ENCODE peak calls at places on chromosomes 7 and 10, in five cellular contexts. K is HCT116; X is endothelial cell; G is stimulated activated CD4-positive, alpha-beta T cell treated with anti-CD3 and anti-CD28 coated beads, Interleukin-12 subunit alpha, Interleukin-12 subunit beta, amount 100 ng/mL, for 4 hours; J is CD4-positive, alpha-beta T cell. T is an unnamed sample.

GRCh38 chr10:46020871-46021553 is 9.4 kb downstream of the NCOA4 start:
- DNase-seq in X (no peak), J (no peak), G (no peak), K (no peak), T (no peak)

GRCh38 chr10:28928484-28928883 is 251.2 kb downstream of the BAMBI start:
- DNase-seq in G (no peak), J (no peak), K (peak; percentile 6), X (no peak), T (no peak)

GRCh38 chr10:125263551-125263950 is 103.2 kb upstream of the CTBP2 start:
- DNase-seq in G (no peak), K (peak; percentile 85), J (no peak), X (no peak), T (no peak)

GRCh38 chr10:96919785-96920425 is 87.8 kb downstream of the LCOR start:
- DNase-seq in G (no peak), J (no peak), K (no peak), X (no peak), T (peak; percentile 46)

GRCh38 chr10:57661206-57661605 is 606.5 kb downstream of the IPMK start:
- DNase-seq in J (no peak), G (no peak), K (no peak), X (no peak), T (no peak)

GRCh38 chr10:5629789-5630436 is 36.5 kb downstream of the ASB13 start:
- DNase-seq in G (peak; percentile 85), J (peak; percentile 79), X (peak; percentile 91), K (peak; percentile 61), T (peak; percentile 89)

GRCh38 chr10:68550747-68551411 is 9.3 kb upstream of the TET1 start:
- DNase-seq in K (peak; percentile 81), G (no peak), J (no peak), X (peak; percentile 58), T (peak; percentile 77)

GRCh38 chr10:50554995-50555568 is 68.7 kb downstream of the SGMS1 start:
- DNase-seq in X (no peak), J (no peak), G (no peak), K (no peak), T (peak; percentile 80)

GRCh38 chr10:21194510-21194993 is 297.4 kb upstream of the NEBL start:
- DNase-seq in X (no peak), J (no peak), G (no peak), K (peak; percentile 38), T (peak; percentile 70)

GRCh38 chr7:90816511-90817142 is 220.5 kb downstream of the CDK14 start:
- DNase-seq in X (no peak), J (no peak), K (peak; percentile 64), G (no peak), T (no peak)

GRCh38 chr7:27689045-27689877 is 26.6 kb upstream of the HIBADH start:
- DNase-seq in K (no peak), J (no peak), X (peak; percentile 16), G (no peak), T (peak; percentile 68)

GRCh38 chr10:26491934-26492333 is 53.8 kb downstream of the APBB1IP start:
- DNase-seq in X (no peak), K (no peak), J (no peak), G (no peak), T (peak; percentile 56)

GRCh38 chr7:27148776-27149641 is 1.4 kb upstream of the HOXA6 start:
- DNase-seq in X (no peak), K (no peak), G (no peak), J (no peak), T (no peak)

GRCh38 chr7:106959753-106960152 is 84.8 kb upstream of the PRKAR2B start:
- DNase-seq in K (no peak), G (no peak), J (no peak), X (peak; percentile 45), T (no peak)

GRCh38 chr10:93080350-93081046 is 6.8 kb downstream of the CYP26A1 start:
- DNase-seq in K (peak; percentile 18), J (peak; percentile 37), X (peak; percentile 70), G (peak; percentile 44), T (peak; percentile 67)

GRCh38 chr10:100744136-100744979 is 1.0 kb upstream of the PAX2 start:
- DNase-seq in X (no peak), K (no peak), J (no peak), G (no peak), T (no peak)

GRCh38 chr10:43294892-43295291 is 28.0 kb upstream of the RASGEF1A start:
- DNase-seq in X (no peak), K (no peak), J (no peak), G (no peak), T (no peak)

GRCh38 chr10:131838921-131839320 is 61.9 kb upstream of the PPP2R2D start:
- DNase-seq in J (no peak), G (no peak), K (no peak), X (no peak), T (peak; percentile 27)

GRCh38 chr10:123997486-123998196 is 95.8 kb downstream of the CHST15 start:
- DNase-seq in K (no peak), J (no peak), G (no peak), X (no peak), T (no peak)

GRCh38 chr10:103557455-103557854 is 64.0 kb downstream of the NEURL1 start:
- DNase-seq in X (no peak), G (no peak), J (no peak), K (no peak), T (no peak)

GRCh38 chr7:95089414-95089813 is 182.0 kb downstream of the PPP1R9A start:
- DNase-seq in J (no peak), X (no peak), K (no peak), G (no peak), T (no peak)

GRCh38 chr7:34939175-34939574 is 98.1 kb downstream of the DPY19L1 start:
- DNase-seq in K (no peak), J (no peak), X (no peak), G (no peak), T (no peak)

GRCh38 chr7:1768835-1769234 is 98.8 kb downstream of the ELFN1 start:
- DNase-seq in G (no peak), J (no peak), X (no peak), K (peak; percentile 15), T (no peak)

GRCh38 chr7:155198901-155199845 is 98.5 kb upstream of the INSIG1 start:
- DNase-seq in G (peak; percentile 43), K (no peak), X (no peak), J (no peak), T (no peak)

GRCh38 chr7:1698221-1698620 is 28.1 kb downstream of the ELFN1 start:
- DNase-seq in J (no peak), X (no peak), K (no peak), G (no peak), T (no peak)

T was measured in cardiac muscle cell.